ENCODE peak calls at places on chromosome 13, in six cellular contexts. S is left lung; T is endodermal cell; L is body of pancreas; J is right cardiac atrium; V is CD4-positive, CD25-positive, alpha-beta regulatory T cell. O is an unnamed sample. For H3K9me3 and H3K4me1, the result is how much of the 10 kb centered on the place peaks cover.

GRCh38 chr13:39527961-39528720 is 74.9 kb downstream of the LHFPL6 start:
- DNase-seq in J (peak), T (no peak), L (no peak), S (no peak), V (no peak), O (peak)

GRCh38 chr13:108830916-108831315 is 201.5 kb downstream of the MYO16 start:
- DNase-seq in J (no peak), T (no peak), V (no peak), L (no peak), S (no peak), O (no peak)

GRCh38 chr13:109119886-109120285 is 490.5 kb downstream of the MYO16 start:
- DNase-seq in V (no peak), S (no peak), L (no peak), J (no peak), T (no peak), O (no peak)

GRCh38 chr13:46961719-46962118 is 64.9 kb upstream of the HTR2A start:
- DNase-seq in S (no peak), V (no peak), L (no peak), T (no peak), J (no peak), O (no peak)

GRCh38 chr13:75418186-75418843 is 63.7 kb downstream of the TBC1D4 start:
- DNase-seq in V (no peak), L (no peak), T (no peak), S (no peak), J (no peak), O (no peak)

GRCh38 chr13:53151692-53152421 is 123.2 kb downstream of the OLFM4 start:
- DNase-seq in S (no peak), L (peak), T (peak), V (no peak), J (no peak), O (peak)

GRCh38 chr13:99265823-99266426 is 7.7 kb upstream of the GPR18 start:
- DNase-seq in L (no peak), J (no peak), V (peak), S (no peak), T (no peak), O (peak)

GRCh38 chr13:39073983-39074382 is 35.7 kb downstream of the NHLRC3 start:
- DNase-seq in J (no peak), V (no peak), L (no peak), S (no peak), T (peak), O (no peak)

GRCh38 chr13:39148513-39148961 is 110.3 kb downstream of the NHLRC3 start:
- DNase-seq in J (no peak), L (peak), S (no peak), V (no peak), T (peak), O (peak)

GRCh38 chr13:99464441-99464949 is 36.8 kb upstream of the TM9SF2 start:
- DNase-seq in S (no peak), V (no peak), L (no peak), J (no peak), T (no peak), O (no peak)

GRCh38 chr13:94556016-94556415 is 39.9 kb downstream of the TGDS start:
- DNase-seq in L (no peak), J (no peak), V (no peak), S (no peak), T (no peak), O (no peak)

GRCh38 chr13:112831196-112831595 is 137.8 kb upstream of the MCF2L start:
- DNase-seq in V (no peak), T (peak), L (no peak), J (no peak), S (no peak), O (no peak)

GRCh38 chr13:39269411-39269810 is 231.2 kb downstream of the NHLRC3 start:
- DNase-seq in V (no peak), T (no peak), S (no peak), L (no peak), J (no peak), O (no peak)

GRCh38 chr13:113742000-113742441 is 17.0 kb upstream of the TMEM255B start:
- DNase-seq in V (no peak), L (peak), T (peak), J (peak), S (peak), O (peak)

GRCh38 chr13:73958657-73959397 is 175.4 kb downstream of the KLF12 start:
- DNase-seq in S (no peak), L (no peak), V (no peak), J (no peak), T (no peak), O (no peak)

GRCh38 chr13:45472171-45472705 is 7.5 kb downstream of the COG3 start:
- DNase-seq in V (no peak), T (no peak), L (no peak), J (no peak), S (no peak), O (no peak)

GRCh38 chr13:91574756-91575155 is 176.3 kb downstream of the GPC5 start:
- DNase-seq in T (no peak), L (no peak), V (no peak), J (no peak), S (no peak), O (no peak)

GRCh38 chr13:44703371-44703770 is 127.2 kb upstream of the TSC22D1 start:
- DNase-seq in T (no peak), J (no peak), L (no peak), V (no peak), S (no peak), O (no peak)

GRCh38 chr13:30576528-30576927 is 41.2 kb upstream of the USPL1 start:
- DNase-seq in V (peak), T (no peak), L (peak), J (no peak), S (no peak), O (peak)

GRCh38 chr13:33999830-34000605 is 182.1 kb downstream of the RFC3 start:
- DNase-seq in J (no peak), T (no peak), L (no peak), S (no peak), V (no peak), O (no peak)

GRCh38 chr13:30337061-30337601 is 29.8 kb upstream of the KATNAL1 start:
- DNase-seq in L (no peak), V (no peak), J (no peak), S (no peak), T (no peak), O (no peak)

GRCh38 chr13:36130542-36131214 is 504 bp downstream of the DCLK1 start:
- DNase-seq in T (peak), J (peak), V (no peak), L (peak), S (peak), O (peak)

GRCh38 chr13:32976046-32976781 is 40.0 kb upstream of the KL start:
- DNase-seq in L (no peak), V (no peak), T (no peak), J (no peak), S (no peak), O (no peak)

GRCh38 chr13:35720690-35721554 is 244.4 kb upstream of the MAB21L1 start:
- DNase-seq in L (peak), T (peak), S (no peak), J (peak), V (no peak), O (peak)

GRCh38 chr13:77386880-77387606 is 60.1 kb upstream of the MYCBP2 start:
- DNase-seq in L (no peak), S (no peak), V (no peak), T (no peak), J (peak), O (no peak)

GRCh38 chr13:60448907-60449510 is 52.0 kb downstream of the TDRD3 start:
- DNase-seq in J (no peak), L (no peak), V (no peak), T (peak), S (no peak), O (peak)

GRCh38 chr13:20475927-20476691 is 49.5 kb downstream of the CRYL1 start:
- DNase-seq in T (peak), J (no peak), L (peak), V (peak), S (no peak), O (no peak)

GRCh38 chr13:35716186-35716585 is 239.7 kb upstream of the MAB21L1 start:
- DNase-seq in L (no peak), J (no peak), S (no peak), V (no peak), T (no peak), O (no peak)

GRCh38 chr13:106348032-106348431 is 187.4 kb downstream of the EFNB2 start:
- DNase-seq in V (no peak), T (peak), S (no peak), L (no peak), J (no peak), O (no peak)

GRCh38 chr13:80928241-80928640 is 587.3 kb upstream of the SPRY2 start:
- DNase-seq in J (no peak), S (no peak), V (no peak), L (no peak), T (no peak), O (no peak)

GRCh38 chr13:71758823-71759222 is 108.2 kb downstream of the DACH1 start:
- DNase-seq in L (no peak), V (no peak), S (no peak), T (no peak), J (no peak), O (peak)

GRCh38 chr13:79829880-79830279 is 348.9 kb downstream of the NDFIP2 start:
- DNase-seq in L (no peak), V (no peak), J (no peak), T (no peak), S (no peak), O (no peak)

GRCh38 chr13:32136061-32136460 is 104.5 kb downstream of the FRY start:
- DNase-seq in J (no peak), S (no peak), T (no peak), L (no peak), V (no peak), O (peak)

GRCh38 chr13:48074006-48074405 is 20.9 kb downstream of the MED4 start:
- DNase-seq in S (no peak), T (no peak), V (no peak), J (no peak), L (no peak), O (no peak)

GRCh38 chr13:34939771-34940170 is 2.3 kb upstream of the NBEA start:
- DNase-seq in V (no peak), T (no peak), S (no peak), J (no peak), L (no peak), O (no peak)

GRCh38 chr13:26307701-26308100 is 53.8 kb downstream of the CDK8 start:
- DNase-seq in S (no peak), L (no peak), J (no peak), V (no peak), T (no peak), O (no peak)

GRCh38 chr13:94641432-94641941 is 39.8 kb downstream of the GPR180 start:
- DNase-seq in V (no peak), S (no peak), J (no peak), L (no peak), T (no peak), O (peak)

GRCh38 chr13:73938375-73939070 is 195.7 kb downstream of the KLF12 start:
- DNase-seq in S (no peak), V (no peak), J (no peak), L (no peak), T (peak), O (peak)

DNA sequence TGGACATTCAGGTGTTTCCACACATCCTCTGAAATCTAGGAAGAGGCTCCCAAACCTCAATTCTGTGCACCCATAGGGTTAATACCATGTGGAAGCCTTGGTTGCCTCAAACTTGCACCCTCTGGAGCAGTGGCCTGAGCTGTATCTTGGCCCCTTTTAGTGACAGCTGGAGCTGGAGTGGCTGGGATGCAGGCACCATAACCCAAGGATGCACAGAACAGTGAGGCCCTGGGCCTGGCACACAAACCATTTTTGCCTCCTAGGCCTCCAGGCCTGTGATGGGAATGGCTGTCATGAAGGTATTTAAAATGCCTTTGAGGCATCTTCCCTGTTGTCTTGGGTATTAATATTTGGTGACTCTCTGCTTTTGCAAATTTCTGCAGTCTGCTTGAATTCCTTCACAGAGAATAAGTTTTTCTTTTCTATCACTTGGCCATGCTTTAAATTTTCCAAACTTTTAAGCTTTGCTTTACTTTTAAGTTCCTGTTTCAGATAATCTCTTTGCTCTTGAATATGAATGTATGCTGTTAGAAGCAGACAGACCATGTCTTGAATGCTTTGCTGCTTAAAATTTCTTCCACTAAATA is 1594.5 kb upstream of the PCDH20 start:
- DNase-seq in T (peak), J (no peak), L (no peak), S (no peak), V (no peak), O (no peak)
- H3K9me3 ChIP-seq in T (half or more), J (under half), L (under half), S (half or more), V (under half), O (under half)

GRCh38 chr13:51583875-51584730 is at the start of gene WDFY2:
- DNase-seq in S (peak), V (peak), L (peak), J (peak), T (peak), O (peak)

GRCh38 chr13:51587372-51587771 is 3.1 kb downstream of the WDFY2 start:
- DNase-seq in T (no peak), J (no peak), V (no peak), L (no peak), S (no peak), O (no peak)

GRCh38 chr13:51584731-51585191 is 499 bp downstream of the WDFY2 start:
- DNase-seq in T (no peak), V (peak), J (peak), L (peak), S (peak), O (peak)

GRCh38 chr13:51585234-51585672 is 991 bp downstream of the WDFY2 start:
- DNase-seq in T (no peak), J (no peak), S (no peak), V (no peak), L (no peak), O (no peak)

DNA sequence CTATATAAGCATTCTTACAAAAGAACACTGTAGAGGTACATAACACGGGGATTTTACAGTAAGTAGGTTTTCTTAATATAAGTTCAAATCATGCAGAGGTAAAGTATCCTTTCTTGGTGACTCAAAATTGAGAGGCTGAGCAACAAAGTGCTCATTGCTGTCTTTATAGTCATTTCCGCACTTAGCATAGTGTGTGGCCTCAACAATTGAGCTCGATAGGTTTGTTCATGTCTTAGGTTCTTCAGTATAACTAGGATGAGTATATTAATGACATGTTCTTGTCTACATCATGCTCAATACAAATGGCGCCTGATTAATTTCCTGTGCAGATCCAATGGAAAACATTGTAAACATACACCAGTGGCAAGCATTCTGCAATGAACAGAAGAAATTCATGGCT is 1.4 kb downstream of the WDFY2 start:
- DNase-seq in J (no peak), V (no peak), T (no peak), L (no peak), S (no peak), O (peak)
- H3K4me1 ChIP-seq in J (under half), V (under half), T (under half), L (half or more), S (under half), O (under half)

GRCh38 chr13:22938576-22938975 is 242.2 kb upstream of the SGCG start:
- DNase-seq in J (no peak), S (no peak), T (no peak), L (no peak), V (no peak), O (no peak)
- H3K9me3 ChIP-seq in J (under half), S (under half), T (under half), L (under half), V (under half), O (under half)

GRCh38 chr13:90032841-90033493 is 1314.5 kb upstream of the MIR17HG start:
- DNase-seq in J (no peak), T (peak), L (no peak), S (peak), V (no peak), O (no peak)
- H3K4me1 ChIP-seq in J (under half), T (under half), L (under half), S (under half), V (under half), O (under half)